ENCODE peak calls at places on chromosomes 3 and 15, in seven cellular contexts. L, X, S, F, A, P and M are unnamed samples.
A peak's percentile ranks its signal among the peaks of the same experiment; 100 is the strongest.

GRCh38 chr3:107525101-107525953 is 2.6 kb downstream of the BBX start:
- DNase-seq in X (peak; percentile 20), S (peak; percentile 62), L (peak; percentile 39), A (peak; percentile 22), P (peak; percentile 4), F (peak; percentile 22), M (no peak)

GRCh38 chr15:80613762-80614365 is 81.2 kb upstream of the ABHD17C start:
- DNase-seq in S (no peak), F (no peak), L (no peak), X (no peak), P (no peak), A (no peak), M (no peak)

GRCh38 chr3:138113309-138113708 is 2.1 kb downstream of the DZIP1L start:
- DNase-seq in S (no peak), A (no peak), P (peak; percentile 13), X (no peak), F (no peak), L (no peak), M (no peak)

GRCh38 chr3:159796744-159797143 is 191.9 kb upstream of the IL12A start:
- DNase-seq in P (peak; percentile 97), X (peak; percentile 84), L (no peak), A (peak; percentile 59), F (peak; percentile 71), S (no peak), M (peak; percentile 88)

GRCh38 chr15:63509933-63510547 is 5.6 kb downstream of the USP3 start:
- DNase-seq in L (no peak), P (peak; percentile 78), A (peak; percentile 73), S (no peak), F (peak; percentile 80), X (peak; percentile 61), M (peak; percentile 57)

GRCh38 chr3:151305081-151305777 is 11.4 kb downstream of the GPR87 start:
- DNase-seq in P (peak; percentile 99), X (peak; percentile 98), F (peak; percentile 97), A (peak; percentile 99), S (no peak), L (peak; percentile 13), M (peak; percentile 97)

GRCh38 chr15:36029606-36030005 is 483.6 kb upstream of the DPH6 start:
- DNase-seq in S (no peak), P (peak; percentile 85), L (no peak), F (peak; percentile 67), X (peak; percentile 67), A (no peak), M (peak; percentile 76)

GRCh38 chr3:157667493-157667892 is 164.3 kb upstream of the VEPH1 start:
- DNase-seq in X (no peak), F (no peak), P (no peak), S (no peak), L (no peak), A (no peak), M (no peak)

GRCh38 chr3:16871915-16872842 is 12.6 kb upstream of the PLCL2 start:
- DNase-seq in S (no peak), A (peak; percentile 41), P (peak; percentile 44), X (peak; percentile 68), L (no peak), F (no peak), M (no peak)

GRCh38 chr15:89019436-89019835 is 68.8 kb upstream of the ABHD2 start:
- DNase-seq in P (no peak), A (peak; percentile 10), F (no peak), L (no peak), S (no peak), X (no peak), M (no peak)

GRCh38 chr3:138049157-138049919 is 39.4 kb downstream of the CLDN18 start:
- DNase-seq in X (peak; percentile 66), A (no peak), S (no peak), L (no peak), F (peak; percentile 51), P (peak; percentile 69), M (peak; percentile 85)

GRCh38 chr15:34890424-34890823 is 79.1 kb downstream of the AQR start:
- DNase-seq in F (peak; percentile 64), X (no peak), A (no peak), S (no peak), L (no peak), P (no peak), M (no peak)

GRCh38 chr3:38003371-38003816 is 12.8 kb downstream of the VILL start:
- DNase-seq in X (peak; percentile 52), A (peak; percentile 50), F (peak; percentile 28), P (no peak), L (peak; percentile 73), S (peak; percentile 79), M (no peak)

GRCh38 chr3:127363171-127363570 is 75.3 kb upstream of the PRR20G start:
- DNase-seq in A (no peak), S (no peak), F (no peak), X (no peak), L (no peak), P (no peak), M (no peak)

GRCh38 chr3:129461461-129462146 is 21.6 kb downstream of the IFT122 start:
- DNase-seq in S (no peak), F (peak; percentile 34), L (no peak), A (peak; percentile 46), X (peak; percentile 69), P (no peak), M (peak; percentile 17)

GRCh38 chr3:123409443-123410148 is 39.3 kb downstream of the ADCY5 start:
- DNase-seq in F (no peak), L (peak; percentile 39), X (no peak), A (no peak), P (no peak), S (peak; percentile 73), M (no peak)

GRCh38 chr15:76338555-76339301 is 2.2 kb downstream of the ISL2 start:
- DNase-seq in S (no peak), A (no peak), F (no peak), P (no peak), L (no peak), X (no peak), M (no peak)

GRCh38 chr3:64082411-64082810 is 59.1 kb upstream of the PSMD6 start:
- DNase-seq in L (no peak), P (no peak), F (no peak), S (no peak), A (peak; percentile 45), X (no peak), M (no peak)

GRCh38 chr15:81820236-81820635 is 225.6 kb downstream of the MEX3B start:
- DNase-seq in A (peak; percentile 2), P (no peak), S (no peak), X (no peak), L (no peak), F (peak; percentile 72), M (no peak)

GRCh38 chr3:46565607-46566039 is 479 bp downstream of the LRRC2 start:
- DNase-seq in S (no peak), P (no peak), A (no peak), F (no peak), X (no peak), L (no peak), M (no peak)

GRCh38 chr3:120495809-120496208 is 45.0 kb upstream of the FSTL1 start:
- DNase-seq in F (no peak), A (peak; percentile 23), P (no peak), L (no peak), S (no peak), X (no peak), M (no peak)

GRCh38 chr3:20930034-20930433 is 744.0 kb upstream of the SGO1 start:
- DNase-seq in A (peak; percentile 51), L (no peak), F (peak; percentile 5), P (no peak), X (peak; percentile 32), S (no peak), M (peak; percentile 11)
- TF ChIP-seq CTCF in A (peak; percentile 63), L (peak; percentile 50), F (peak; percentile 40), P (peak; percentile 35), X (peak; percentile 52), S (no peak), M (peak; percentile 71)

GRCh38 chr3:71721721-71722157 is 3.5 kb downstream of the EIF4E3 start:
- DNase-seq in P (no peak), A (no peak), L (no peak), S (no peak), F (no peak), X (no peak), M (no peak)

GRCh38 chr3:71714595-71714994 is 10.6 kb downstream of the EIF4E3 start:
- DNase-seq in S (no peak), F (no peak), L (no peak), X (no peak), A (no peak), P (no peak), M (no peak)

GRCh38 chr3:71722693-71723092 is 2.5 kb downstream of the EIF4E3 start:
- DNase-seq in P (no peak), L (no peak), X (no peak), A (no peak), S (no peak), F (no peak), M (no peak)

GRCh38 chr3:71721002-71721401 is 4.2 kb downstream of the EIF4E3 start:
- DNase-seq in F (no peak), A (no peak), X (no peak), L (no peak), S (no peak), P (no peak), M (no peak)

DNA sequence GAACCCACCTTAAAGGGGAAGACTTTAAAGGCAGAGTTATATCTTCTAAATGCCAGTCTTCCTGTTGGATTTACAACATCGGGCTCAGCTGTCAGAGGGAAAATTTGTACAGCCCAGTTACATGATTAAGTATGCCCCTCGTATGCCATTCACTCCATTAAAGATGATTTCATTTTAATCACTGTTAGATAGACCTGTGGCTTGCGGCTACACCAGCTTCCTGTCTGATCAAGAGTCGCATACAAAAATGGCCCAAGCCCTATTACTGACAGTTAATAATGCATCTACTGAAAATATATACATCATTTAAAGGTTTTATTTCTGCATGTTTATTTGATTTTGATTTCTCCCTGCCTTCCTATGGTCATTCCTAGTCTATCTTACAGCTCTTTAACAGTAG is 7.1 kb downstream of the EIF4E3 start:
- DNase-seq in S (no peak), L (no peak), A (no peak), X (no peak), P (no peak), F (no peak), M (no peak)
- TF ChIP-seq CTCF in S (no peak), L (no peak), A (no peak), X (no peak), P (no peak), F (no peak), M (no peak)

DNA sequence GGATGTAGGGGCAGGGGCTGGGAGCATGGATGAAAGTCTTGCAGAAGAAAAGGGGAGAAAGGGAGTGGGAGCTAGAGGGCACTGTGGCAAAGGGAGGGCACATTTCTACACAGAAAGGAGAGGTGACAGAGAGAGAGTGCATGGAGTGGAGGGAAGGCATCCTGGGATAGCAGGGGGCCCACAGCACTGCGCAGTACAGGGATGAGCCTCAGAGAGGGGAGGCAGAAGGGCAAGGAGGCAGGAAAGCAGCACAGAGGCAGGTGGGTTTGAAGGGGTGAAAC is 5.4 kb downstream of the STOML1 start:
- DNase-seq in X (no peak), L (no peak), P (no peak), A (no peak), F (no peak), S (no peak), M (no peak)
- TF ChIP-seq CTCF in X (no peak), L (no peak), P (no peak), A (no peak), F (no peak), S (no peak), M (no peak)

DNA sequence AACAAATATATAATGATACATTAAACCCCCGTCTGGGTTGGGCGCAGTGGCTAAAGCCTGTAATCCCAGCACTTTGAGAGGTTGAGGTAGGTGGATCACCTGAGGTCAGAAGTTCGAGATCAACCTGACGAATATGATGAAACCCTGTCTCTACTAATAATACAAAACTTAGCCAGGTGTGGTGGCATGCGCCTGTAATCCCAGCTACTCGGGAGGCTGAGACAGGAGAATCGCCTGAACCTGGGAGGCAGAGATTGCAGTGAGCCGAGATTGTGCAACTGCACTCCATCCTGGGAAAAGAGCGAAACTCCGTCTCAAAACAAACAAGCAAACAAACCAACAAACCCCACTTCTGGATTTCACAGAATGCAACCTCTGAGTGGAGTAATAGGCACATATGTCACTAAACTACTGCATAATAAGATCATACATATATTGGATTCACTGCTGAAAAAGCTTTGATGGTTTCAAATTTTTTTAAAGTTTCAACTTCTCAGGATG is 718.2 kb downstream of the SI start:
- DNase-seq in X (no peak), S (no peak), P (no peak), L (no peak), A (no peak), F (no peak), M (no peak)
- TF ChIP-seq CTCF in X (no peak), S (no peak), P (no peak), L (no peak), A (no peak), F (no peak), M (no peak)